ENCODE peak calls at places on chromosomes 16 and 17, in four cellular contexts. N is AG10803, M is AG09309, J is H1. L is an unnamed sample.

GRCh38 chr16:85537795-85538401 is 75.2 kb upstream of the GSE1 start:
- DNase-seq in N (no peak), M (no peak), J (no peak), L (no peak)

GRCh38 chr16:24853830-24854229 is 8.1 kb downstream of the SLC5A11 start:
- DNase-seq in N (peak), M (no peak), J (no peak), L (peak)

GRCh38 chr17:15038656-15039055 is 226.5 kb downstream of the PMP22 start:
- DNase-seq in N (peak), M (peak), J (no peak), L (peak)

GRCh38 chr17:21177401-21177800 is 36.6 kb downstream of the TMEM11 start:
- DNase-seq in N (no peak), M (no peak), J (no peak), L (no peak)

GRCh38 chr17:48055531-48056245 is 7.5 kb downstream of the NFE2L1 start:
- DNase-seq in N (peak), M (peak), J (peak), L (peak)

GRCh38 chr17:64641499-64641898 is 20.6 kb downstream of the SMURF2 start:
- DNase-seq in N (peak), M (peak), J (no peak), L (peak)

GRCh38 chr17:48001187-48001586 is 30.3 kb downstream of the CDK5RAP3 start:
- DNase-seq in N (peak), M (no peak), J (no peak), L (no peak)

GRCh38 chr16:674968-675883 is at the start of gene RHBDL1:
- DNase-seq in N (peak), M (no peak), J (peak), L (peak)

GRCh38 chr16:85514295-85514600 is 98.9 kb upstream of the GSE1 start:
- DNase-seq in N (no peak), M (no peak), J (no peak), L (no peak)

GRCh38 chr16:72108353-72109102 is 14.9 kb downstream of the DHX38 start:
- DNase-seq in N (no peak), M (no peak), J (no peak), L (no peak)

GRCh38 chr17:82905130-82905529 is 65.3 kb upstream of the ZNF750 start:
- DNase-seq in N (no peak), M (no peak), J (no peak), L (no peak)

GRCh38 chr16:59192551-59193199 is 458.6 kb upstream of the GOT2 start:
- DNase-seq in N (peak), M (no peak), J (no peak), L (peak)

GRCh38 chr17:39863918-39864746 is at the start of gene IKZF3:
- DNase-seq in N (no peak), M (no peak), J (peak), L (peak)

GRCh38 chr17:1095093-1095852 is 84.5 kb downstream of the ABR start:
- DNase-seq in N (no peak), M (no peak), J (no peak), L (no peak)

GRCh38 chr16:75555707-75556512 is at the start of gene TMEM231:
- DNase-seq in N (peak), M (peak), J (peak), L (peak)

GRCh38 chr17:7114875-7115614 is 423 bp upstream of the ASGR2 start:
- DNase-seq in N (no peak), M (no peak), J (no peak), L (no peak)

GRCh38 chr17:56597495-56597990 is 4.0 kb downstream of the NOG start:
- DNase-seq in N (no peak), M (no peak), J (no peak), L (no peak)

GRCh38 chr17:65684631-65685030 is 123.2 kb upstream of the AXIN2 start:
- DNase-seq in N (peak), M (no peak), J (no peak), L (no peak)

GRCh38 chr16:70402916-70403659 is 35.8 kb downstream of the ST3GAL2 start:
- DNase-seq in N (peak), M (peak), J (no peak), L (no peak)

DNA sequence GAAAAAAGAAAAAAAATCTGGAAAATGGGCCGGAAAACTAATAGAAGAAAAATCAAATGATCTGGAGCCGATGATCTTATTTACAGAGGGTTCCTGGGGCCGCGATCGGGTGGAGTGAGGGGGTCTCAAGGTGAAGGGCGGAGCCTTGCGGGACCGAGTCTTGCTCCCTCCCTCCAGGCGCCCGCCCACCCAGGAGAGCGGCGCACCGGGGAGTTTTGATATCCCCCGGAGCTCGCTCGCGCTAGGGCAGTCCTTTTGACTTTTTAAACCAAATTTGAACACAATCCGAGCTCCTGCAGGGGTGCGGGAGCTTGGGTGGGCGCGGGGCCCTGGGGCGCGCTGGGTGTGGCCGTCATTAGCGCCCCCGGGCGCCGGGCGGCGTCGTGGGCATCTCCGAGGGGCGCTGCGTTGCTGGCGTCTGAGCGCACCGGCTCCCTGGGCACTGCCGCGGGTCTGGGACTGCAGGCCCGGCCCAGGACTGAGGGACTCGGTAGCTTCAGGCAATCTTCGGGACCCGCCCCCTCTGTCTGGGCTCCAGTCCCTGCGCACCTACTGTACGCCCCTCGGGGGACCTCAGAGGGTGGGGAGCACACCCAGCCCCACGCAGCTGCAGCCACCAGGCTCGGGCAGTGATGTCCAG is 10.9 kb downstream of the MAF start:
- DNase-seq in N (no peak), M (no peak), J (no peak), L (no peak)
- TF ChIP-seq CTCF in N (no peak), M (no peak), J (no peak), L (no peak)

GRCh38 chr16:4381072-4381934 is 9.7 kb downstream of the VASN start:
- DNase-seq in N (no peak), M (no peak), J (no peak), L (no peak)

GRCh38 chr16:4383591-4384495 is 12.2 kb downstream of the VASN start:
- DNase-seq in N (no peak), M (no peak), J (no peak), L (no peak)

GRCh38 chr16:4380131-4381063 is 8.7 kb downstream of the VASN start:
- DNase-seq in N (no peak), M (no peak), J (no peak), L (no peak)

GRCh38 chr16:4382795-4383357 is 11.2 kb downstream of the VASN start:
- DNase-seq in N (no peak), M (no peak), J (no peak), L (no peak)

GRCh38 chr16:4381935-4382794 is 10.5 kb downstream of the VASN start:
- DNase-seq in N (no peak), M (no peak), J (no peak), L (no peak)
- H3K4me3 ChIP-seq in N (no peak), M (no peak), J (no peak), L (no peak)

DNA sequence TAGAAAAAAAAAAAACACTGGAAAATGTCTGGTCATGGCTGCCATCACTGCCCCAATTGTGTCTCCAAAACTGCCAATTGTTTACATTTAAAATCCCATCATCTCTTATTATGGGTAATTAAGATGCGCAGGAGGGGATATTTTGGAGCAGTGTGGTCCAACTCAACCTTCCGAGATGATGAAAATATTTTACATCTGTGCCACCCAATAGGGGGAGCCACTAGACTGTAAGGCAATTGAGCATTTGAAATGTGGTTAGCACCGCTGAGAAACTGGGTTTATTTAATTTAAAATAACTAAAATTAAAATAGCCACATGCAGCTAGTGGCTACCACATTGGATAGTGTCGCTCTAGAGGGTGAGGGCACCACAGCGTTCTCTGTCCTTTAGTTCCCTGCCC is 3.6 kb downstream of the MPO start:
- DNase-seq in N (peak), M (no peak), J (no peak), L (no peak)
- TF ChIP-seq CTCF in N (peak), M (peak), J (peak), L (peak)

GRCh38 chr16:19127674-19128131 is 13.9 kb downstream of the ITPRIPL2 start:
- DNase-seq in N (no peak), M (no peak), J (no peak), L (no peak)

GRCh38 chr16:19126300-19126699 is 12.5 kb downstream of the ITPRIPL2 start:
- DNase-seq in N (no peak), M (no peak), J (no peak), L (no peak)

GRCh38 chr16:19130385-19130784 is 16.6 kb downstream of the ITPRIPL2 start:
- DNase-seq in N (no peak), M (no peak), J (no peak), L (no peak)

GRCh38 chr16:19128454-19129210 is 14.9 kb downstream of the ITPRIPL2 start:
- DNase-seq in N (no peak), M (no peak), J (no peak), L (no peak)

DNA sequence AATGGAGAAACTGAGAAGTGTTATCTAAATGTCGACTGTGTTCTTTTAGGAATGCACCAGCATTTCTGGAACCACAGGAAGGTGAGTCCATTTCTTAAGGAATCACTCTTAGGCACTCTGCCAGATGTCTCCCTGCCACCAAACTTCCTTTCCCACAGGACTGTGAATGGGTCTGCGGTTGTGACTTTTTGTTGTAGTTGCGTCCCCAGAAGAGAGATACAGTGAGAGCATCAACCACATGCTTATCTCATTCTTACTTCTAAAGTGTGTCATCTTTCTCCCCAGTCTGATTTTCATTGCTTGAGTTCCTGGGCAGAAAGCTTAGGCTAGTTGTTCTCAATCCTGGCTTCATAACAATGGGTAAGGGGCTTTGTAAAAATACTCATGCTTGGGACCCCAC is 13.4 kb downstream of the ITPRIPL2 start:
- DNase-seq in N (no peak), M (no peak), J (no peak), L (no peak)
- H3K4me3 ChIP-seq in N (no peak), M (no peak), J (no peak), L (no peak)

DNA sequence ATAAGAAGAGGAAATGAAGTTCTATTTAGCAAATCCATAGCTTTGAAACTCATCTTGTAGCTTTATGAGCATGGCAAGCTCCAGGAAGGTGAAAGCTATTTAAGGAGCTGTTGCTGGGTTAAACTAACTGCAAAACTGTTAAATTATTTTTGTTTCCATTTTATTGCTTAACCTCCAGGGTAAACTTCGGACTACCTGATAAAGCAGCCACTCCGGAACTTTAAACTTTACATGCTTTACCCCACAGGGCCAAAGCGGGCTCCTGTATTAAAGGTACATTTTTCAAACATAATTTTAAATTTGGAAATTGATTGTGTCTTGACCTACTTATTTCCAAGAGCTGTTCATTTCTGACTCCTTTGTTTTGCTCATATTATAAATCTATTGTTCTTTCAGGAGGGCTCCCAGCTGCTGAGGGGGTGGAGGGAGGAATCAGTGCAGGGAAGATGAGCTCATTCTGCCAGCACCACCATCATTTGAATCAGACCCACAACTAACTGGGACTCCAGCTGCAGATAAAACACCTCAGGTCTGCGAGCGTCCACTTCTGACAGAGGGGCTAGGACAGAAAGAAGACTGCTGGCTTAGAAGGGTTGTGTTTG is 157.9 kb downstream of the IRX3 start:
- DNase-seq in N (no peak), M (no peak), J (no peak), L (no peak)
- TF ChIP-seq CTCF in N (no peak), M (no peak), J (no peak), L (no peak)

L was measured in astrocyte of the spinal cord.